ENCODE peak calls at places on chromosomes 11 and 22, in five cellular contexts. One of them, this sample, is unnamed. For H3K4me1 and H3K9me3, the result is how much of the 10 kb centered on the place peaks cover.

GRCh38 chr22:37366601-37367000 is 60.7 kb downstream of the ELFN2 start:
- DNase-seq in aorta: no peak
- DNase-seq in left ventricle myocardium inferior: no peak
- DNase-seq in A549: no peak
- DNase-seq in right atrium auricular region: no peak
- DNase-seq in this sample: no peak

GRCh38 chr11:94134651-94135512 is 6.2 kb downstream of the PANX1 start:
- DNase-seq in left ventricle myocardium inferior: peak
- DNase-seq in right atrium auricular region: peak
- DNase-seq in A549: no peak
- DNase-seq in aorta: peak
- DNase-seq in this sample: peak

GRCh38 chr11:104462346-104462745 is 298.4 kb upstream of the PDGFD start:
- DNase-seq in right atrium auricular region: no peak
- DNase-seq in aorta: no peak
- DNase-seq in left ventricle myocardium inferior: no peak
- DNase-seq in A549: no peak
- DNase-seq in this sample: no peak

GRCh38 chr11:115869780-115870431 is 365.7 kb upstream of the CADM1 start:
- DNase-seq in left ventricle myocardium inferior: no peak
- DNase-seq in aorta: peak
- DNase-seq in A549: peak
- DNase-seq in right atrium auricular region: no peak
- DNase-seq in this sample: no peak

GRCh38 chr11:110134120-110134519 is 40.9 kb downstream of the ZC3H12C start:
- DNase-seq in right atrium auricular region: no peak
- DNase-seq in left ventricle myocardium inferior: no peak
- DNase-seq in A549: no peak
- DNase-seq in aorta: no peak
- DNase-seq in this sample: no peak

GRCh38 chr11:2922635-2923034 is 6.6 kb downstream of the PHLDA2 start:
- DNase-seq in aorta: no peak
- DNase-seq in A549: no peak
- DNase-seq in right atrium auricular region: no peak
- DNase-seq in left ventricle myocardium inferior: no peak
- DNase-seq in this sample: peak

GRCh38 chr22:23744001-23744400 is 6.9 kb downstream of the ZNF70 start:
- DNase-seq in A549: no peak
- DNase-seq in right atrium auricular region: no peak
- DNase-seq in aorta: no peak
- DNase-seq in left ventricle myocardium inferior: no peak
- DNase-seq in this sample: no peak

GRCh38 chr11:126606484-126606883 is 251.0 kb downstream of the ST3GAL4 start:
- DNase-seq in aorta: no peak
- DNase-seq in A549: no peak
- DNase-seq in right atrium auricular region: no peak
- DNase-seq in left ventricle myocardium inferior: no peak
- DNase-seq in this sample: no peak

GRCh38 chr22:22207845-22208564 is 36.6 kb upstream of the VPREB1 start:
- DNase-seq in right atrium auricular region: peak
- DNase-seq in aorta: peak
- DNase-seq in A549: peak
- DNase-seq in left ventricle myocardium inferior: peak
- DNase-seq in this sample: peak

GRCh38 chr11:128061321-128061871 is 526.0 kb downstream of the ETS1 start:
- DNase-seq in left ventricle myocardium inferior: no peak
- DNase-seq in A549: no peak
- DNase-seq in right atrium auricular region: no peak
- DNase-seq in aorta: no peak
- DNase-seq in this sample: no peak

GRCh38 chr11:65872555-65873279 is at the start of gene EFEMP2:
- DNase-seq in A549: no peak
- DNase-seq in aorta: peak
- DNase-seq in left ventricle myocardium inferior: peak
- DNase-seq in right atrium auricular region: no peak
- DNase-seq in this sample: peak

GRCh38 chr11:69316941-69317340 is 23.0 kb downstream of the MYEOV start:
- DNase-seq in left ventricle myocardium inferior: no peak
- DNase-seq in A549: no peak
- DNase-seq in aorta: no peak
- DNase-seq in right atrium auricular region: no peak
- DNase-seq in this sample: no peak

GRCh38 chr11:26649884-26650283 is 72.0 kb downstream of the SLC5A12 start:
- DNase-seq in aorta: no peak
- DNase-seq in A549: peak
- DNase-seq in right atrium auricular region: no peak
- DNase-seq in left ventricle myocardium inferior: no peak
- DNase-seq in this sample: no peak

GRCh38 chr11:16001899-16002426 is 354.4 kb downstream of the SOX6 start:
- DNase-seq in aorta: no peak
- DNase-seq in left ventricle myocardium inferior: no peak
- DNase-seq in A549: peak
- DNase-seq in right atrium auricular region: no peak
- DNase-seq in this sample: no peak

GRCh38 chr22:30262917-30263741 is 3.5 kb downstream of the OSM start:
- DNase-seq in aorta: peak
- DNase-seq in right atrium auricular region: peak
- DNase-seq in A549: peak
- DNase-seq in left ventricle myocardium inferior: peak
- DNase-seq in this sample: peak

GRCh38 chr11:121671276-121672168 is 218.8 kb upstream of the SORL1-AS1 start:
- DNase-seq in left ventricle myocardium inferior: no peak
- DNase-seq in right atrium auricular region: no peak
- DNase-seq in aorta: no peak
- DNase-seq in A549: no peak
- DNase-seq in this sample: no peak

GRCh38 chr11:23078289-23078971 is 218.2 kb upstream of the CCDC179 start:
- DNase-seq in A549: no peak
- DNase-seq in left ventricle myocardium inferior: no peak
- DNase-seq in right atrium auricular region: no peak
- DNase-seq in aorta: no peak
- DNase-seq in this sample: no peak

GRCh38 chr11:76801205-76801604 is 18.0 kb downstream of the TSKU start:
- DNase-seq in A549: no peak
- DNase-seq in left ventricle myocardium inferior: no peak
- DNase-seq in aorta: no peak
- DNase-seq in right atrium auricular region: peak
- DNase-seq in this sample: no peak

GRCh38 chr22:26981520-26981919 is 324.1 kb downstream of the MIAT start:
- DNase-seq in right atrium auricular region: no peak
- DNase-seq in aorta: peak
- DNase-seq in left ventricle myocardium inferior: no peak
- DNase-seq in A549: no peak
- DNase-seq in this sample: no peak

GRCh38 chr11:118699508-118700220 is 20.2 kb upstream of the TREH start:
- DNase-seq in aorta: no peak
- DNase-seq in A549: no peak
- DNase-seq in left ventricle myocardium inferior: no peak
- DNase-seq in right atrium auricular region: no peak
- DNase-seq in this sample: no peak

GRCh38 chr11:119533931-119534694 is 111.1 kb upstream of the THY1 start:
- DNase-seq in left ventricle myocardium inferior: peak
- DNase-seq in A549: peak
- DNase-seq in right atrium auricular region: peak
- DNase-seq in aorta: peak
- DNase-seq in this sample: peak

GRCh38 chr11:94493146-94493442 is 550 bp downstream of the MRE11 start:
- DNase-seq in aorta: no peak
- DNase-seq in left ventricle myocardium inferior: no peak
- DNase-seq in right atrium auricular region: no peak
- DNase-seq in A549: no peak
- DNase-seq in this sample: no peak

GRCh38 chr11:19988598-19988997 is 171.7 kb downstream of the DBX1 start:
- DNase-seq in right atrium auricular region: no peak
- DNase-seq in left ventricle myocardium inferior: peak
- DNase-seq in A549: peak
- DNase-seq in aorta: peak
- DNase-seq in this sample: peak

GRCh38 chr11:131430466-131431176 is 60.2 kb downstream of the NTM start:
- DNase-seq in A549: no peak
- DNase-seq in left ventricle myocardium inferior: no peak
- DNase-seq in right atrium auricular region: peak
- DNase-seq in aorta: no peak
- DNase-seq in this sample: no peak

GRCh38 chr11:646214-646613 is 9.1 kb downstream of the DRD4 start:
- DNase-seq in A549: no peak
- DNase-seq in right atrium auricular region: no peak
- DNase-seq in left ventricle myocardium inferior: no peak
- DNase-seq in aorta: no peak
- DNase-seq in this sample: no peak

GRCh38 chr11:643849-644738 is 7.0 kb downstream of the DRD4 start:
- DNase-seq in aorta: no peak
- DNase-seq in A549: no peak
- DNase-seq in right atrium auricular region: no peak
- DNase-seq in left ventricle myocardium inferior: no peak
- DNase-seq in this sample: no peak

GRCh38 chr11:641806-642370 is 4.8 kb downstream of the DRD4 start:
- DNase-seq in right atrium auricular region: no peak
- DNase-seq in A549: no peak
- DNase-seq in aorta: no peak
- DNase-seq in left ventricle myocardium inferior: no peak
- DNase-seq in this sample: peak

GRCh38 chr11:645536-645935 is 8.5 kb downstream of the DRD4 start:
- DNase-seq in right atrium auricular region: no peak
- DNase-seq in aorta: no peak
- DNase-seq in left ventricle myocardium inferior: no peak
- DNase-seq in A549: no peak
- DNase-seq in this sample: no peak

DNA sequence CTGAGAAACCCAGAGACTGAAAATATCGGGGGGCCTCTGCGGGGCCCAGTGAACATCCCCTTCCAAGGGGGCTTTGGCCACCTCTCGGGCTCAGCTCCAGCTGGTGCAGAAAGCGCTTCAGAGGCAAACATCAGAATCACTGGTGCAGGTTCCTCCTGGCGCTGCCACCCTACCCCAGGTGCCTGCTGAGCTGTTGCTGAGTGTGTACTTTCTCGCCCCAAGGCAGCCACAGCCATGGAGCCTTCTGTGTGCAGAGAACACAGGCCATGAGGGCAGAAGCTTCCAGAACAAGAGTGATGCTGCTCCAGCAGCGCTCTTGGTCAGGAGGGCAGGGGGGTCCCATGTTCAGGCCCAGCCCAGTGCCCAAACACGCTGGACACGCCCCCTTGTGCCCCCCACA is 6.3 kb downstream of the DRD4 start:
- DNase-seq in aorta: no peak
- DNase-seq in right atrium auricular region: no peak
- DNase-seq in A549: no peak
- DNase-seq in left ventricle myocardium inferior: no peak
- DNase-seq in this sample: no peak
- H3K27ac ChIP-seq in aorta: no peak
- H3K27ac ChIP-seq in right atrium auricular region: no peak
- H3K27ac ChIP-seq in A549: peak
- H3K27ac ChIP-seq in left ventricle myocardium inferior: no peak
- H3K27ac ChIP-seq in this sample: no peak

DNA sequence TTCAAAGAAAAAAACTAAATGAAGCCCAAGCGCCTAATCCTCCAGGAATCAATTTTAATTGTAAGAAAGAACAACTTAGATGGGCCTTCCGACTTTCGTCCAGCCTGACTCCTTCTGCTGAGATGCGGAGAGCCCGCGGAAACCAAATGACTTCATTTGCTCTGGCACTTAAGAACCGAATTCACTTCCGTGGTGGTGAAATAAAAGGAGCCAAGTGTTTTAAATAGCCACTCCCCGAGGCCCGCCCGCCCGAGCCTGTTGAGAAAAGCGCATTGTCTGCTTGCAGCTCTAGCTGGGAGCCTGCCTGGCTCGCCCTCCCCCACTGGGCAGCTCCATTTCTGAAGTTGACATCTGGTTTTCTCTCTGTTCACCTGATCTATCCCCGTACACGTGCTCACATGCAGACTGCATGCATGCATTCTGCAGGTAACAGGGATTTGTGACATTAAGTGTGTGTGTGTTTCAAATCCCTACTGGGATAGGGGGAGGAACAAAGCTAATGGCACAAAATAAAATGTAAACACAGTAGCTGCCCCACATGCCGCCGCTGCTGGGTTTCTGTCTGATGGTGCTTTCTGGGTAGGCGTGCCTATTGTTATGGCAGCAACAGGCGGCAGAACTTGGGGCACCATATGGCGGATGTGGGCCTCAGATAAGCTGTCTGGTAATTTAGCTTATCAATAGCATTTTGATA is 6.2 kb downstream of the TEAD1 start:
- DNase-seq in left ventricle myocardium inferior: peak
- DNase-seq in right atrium auricular region: peak
- DNase-seq in A549: peak
- DNase-seq in aorta: peak
- DNase-seq in this sample: peak
- H3K4me1 ChIP-seq in left ventricle myocardium inferior: half or more
- H3K4me1 ChIP-seq in right atrium auricular region: half or more
- H3K4me1 ChIP-seq in A549: half or more
- H3K4me1 ChIP-seq in aorta: under half
- H3K4me1 ChIP-seq in this sample: half or more

DNA sequence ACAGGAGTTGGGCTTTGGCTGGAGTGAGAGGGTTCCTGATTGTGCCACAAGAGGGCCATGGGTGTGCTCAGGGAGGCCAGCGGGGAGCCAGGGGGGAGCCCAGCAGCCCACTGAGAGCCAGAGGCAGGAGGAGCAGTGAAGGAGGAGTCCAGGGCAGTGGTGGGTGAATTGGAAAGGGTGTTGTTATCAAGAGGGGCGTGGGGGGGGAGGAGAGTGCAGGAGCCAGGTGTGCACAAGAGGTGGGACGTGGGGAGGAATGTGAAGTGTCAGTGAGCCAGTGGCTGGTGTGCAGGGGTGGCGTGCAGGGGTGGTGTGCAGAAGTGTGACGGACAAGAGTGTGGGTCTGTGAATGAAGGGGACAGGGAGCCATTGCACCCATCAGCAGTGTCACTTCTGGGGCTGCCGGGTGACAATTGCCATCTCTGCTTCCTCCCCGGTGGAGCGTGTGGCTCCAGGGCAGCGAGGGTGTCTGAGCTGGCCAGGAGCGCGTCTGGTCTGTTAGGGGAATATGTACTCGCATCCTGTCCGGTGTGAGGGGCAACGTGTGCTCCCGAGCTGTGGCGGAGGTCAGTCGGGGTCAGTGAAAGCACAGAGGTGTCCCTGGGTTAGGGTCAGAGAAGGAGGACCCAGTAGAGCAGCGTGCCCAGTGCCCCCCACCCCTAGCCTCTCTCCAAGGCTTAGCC is 1.7 kb downstream of the CLCF1 start:
- DNase-seq in aorta: no peak
- DNase-seq in right atrium auricular region: peak
- DNase-seq in A549: peak
- DNase-seq in left ventricle myocardium inferior: no peak
- DNase-seq in this sample: no peak
- H3K9me3 ChIP-seq in aorta: under half
- H3K9me3 ChIP-seq in right atrium auricular region: under half
- H3K9me3 ChIP-seq in A549: under half
- H3K9me3 ChIP-seq in left ventricle myocardium inferior: under half
- H3K9me3 ChIP-seq in this sample: under half

DNA sequence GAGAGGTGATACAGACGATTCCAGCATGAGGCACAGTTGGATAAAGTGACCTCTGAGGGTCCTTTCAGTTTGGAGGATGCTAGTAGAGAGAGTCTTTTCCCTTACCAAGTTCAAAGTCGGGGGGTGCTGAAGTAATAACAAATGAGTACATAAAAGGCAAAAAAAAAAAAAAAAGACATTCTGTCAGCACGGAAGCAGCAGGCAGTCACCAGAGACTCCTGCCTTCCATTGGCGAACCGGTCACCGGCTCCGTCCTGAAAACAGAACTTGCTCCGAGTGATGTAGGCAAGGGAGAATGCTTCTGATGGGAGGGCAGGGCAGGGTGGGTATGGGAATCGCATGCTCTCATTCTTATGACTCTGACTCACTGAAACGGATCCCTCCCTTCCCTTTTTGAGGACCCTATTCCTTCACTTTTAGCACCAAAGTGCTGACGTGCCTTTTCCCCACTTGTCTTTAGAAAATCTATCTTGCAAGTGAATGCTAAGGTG is 65.9 kb downstream of the PRR5L start:
- DNase-seq in left ventricle myocardium inferior: no peak
- DNase-seq in aorta: peak
- DNase-seq in right atrium auricular region: peak
- DNase-seq in A549: peak
- DNase-seq in this sample: peak
- H3K27ac ChIP-seq in left ventricle myocardium inferior: no peak
- H3K27ac ChIP-seq in aorta: no peak
- H3K27ac ChIP-seq in right atrium auricular region: no peak
- H3K27ac ChIP-seq in A549: peak
- H3K27ac ChIP-seq in this sample: no peak

This sample was measured in kidney.